ENCODE peak calls at places on chromosomes 11 and 22, in five cellular contexts. D is activated T-helper 9 cell treated with anti-CD3 and anti-CD28 coated beads, Interleukin-2, amount 50 U/mL, for 16 hours; Q is NCI-H1105 treated with DMSO at 0.1 percent for 48 hours; G is NT2/D1; Y is T-helper 2 cell. V is an unnamed sample.

GRCh38 chr11:18012314-18012905 is 437 bp downstream of the SERGEF start:
- DNase-seq in D (no peak), G (no peak), Q (peak; percentile 49), Y (no peak), V (peak; percentile 35)

GRCh38 chr22:16958475-16958874 is 49.5 kb downstream of the GAB4 start:
- DNase-seq in G (no peak), Q (no peak), Y (no peak), D (no peak), V (no peak)

GRCh38 chr11:122189259-122189658 is 73.2 kb upstream of the BLID start:
- DNase-seq in D (no peak), Y (no peak), G (no peak), Q (no peak), V (peak; percentile 88)

GRCh38 chr22:41296826-41297667 is 4.3 kb upstream of the ZC3H7B start:
- DNase-seq in D (no peak), Q (no peak), Y (no peak), G (no peak), V (no peak)

GRCh38 chr11:26330255-26330654 is 1.7 kb upstream of the ANO3 start:
- DNase-seq in G (no peak), Q (no peak), Y (no peak), D (no peak), V (no peak)

GRCh38 chr11:47257518-47258316 is at the start of gene NR1H3:
- DNase-seq in G (no peak), Y (no peak), Q (peak; percentile 23), D (no peak), V (peak; percentile 48)

GRCh38 chr11:61682093-61682732 is 2.0 kb downstream of the DAGLA start:
- DNase-seq in Y (no peak), Q (no peak), G (no peak), D (no peak), V (peak; percentile 93)

GRCh38 chr11:78350101-78350645 is 67.4 kb downstream of the GAB2 start:
- DNase-seq in Q (no peak), D (no peak), Y (no peak), G (no peak), V (no peak)

GRCh38 chr11:27863637-27864036 is 163.4 kb upstream of the BDNF start:
- DNase-seq in Y (no peak), D (no peak), G (no peak), Q (no peak), V (no peak)

GRCh38 chr11:94602430-94603372 is 35.5 kb downstream of the PIWIL4 start:
- DNase-seq in Q (peak; percentile 33), G (peak; percentile 61), D (no peak), Y (no peak), V (no peak)

GRCh38 chr22:35631597-35631996 is 14.5 kb upstream of the MB start:
- DNase-seq in D (no peak), Y (peak; percentile 38), Q (peak; percentile 10), G (no peak), V (peak; percentile 60)

GRCh38 chr11:85826096-85826855 is 15.3 kb upstream of the SYTL2 start:
- DNase-seq in Q (peak; percentile 11), Y (peak; percentile 52), D (no peak), G (no peak), V (peak; percentile 50)

GRCh38 chr22:48802576-48802975 is 1025.1 kb downstream of the BRD1 start:
- DNase-seq in G (no peak), Q (no peak), D (no peak), Y (no peak), V (no peak)

GRCh38 chr11:94141511-94142307 is 13.1 kb downstream of the PANX1 start:
- DNase-seq in G (no peak), Y (no peak), Q (no peak), D (no peak), V (no peak)

GRCh38 chr11:106917973-106918372 is 100.3 kb downstream of the GUCY1A2 start:
- DNase-seq in G (peak; percentile 32), Y (no peak), D (no peak), Q (no peak), V (peak; percentile 21)

GRCh38 chr11:78138694-78139421 is 568 bp downstream of the ALG8 start:
- DNase-seq in G (no peak), Q (peak; percentile 50), Y (peak; percentile 71), D (peak; percentile 7), V (peak; percentile 52)

GRCh38 chr11:29093416-29093815 is 923.4 kb downstream of the KCNA4 start:
- DNase-seq in Y (no peak), D (no peak), Q (no peak), G (no peak), V (peak; percentile 19)

GRCh38 chr22:31329029-31329428 is 17.1 kb downstream of the PATZ1 start:
- DNase-seq in D (no peak), Y (no peak), Q (no peak), G (no peak), V (no peak)

GRCh38 chr22:46119729-46120419 is 30.5 kb upstream of the PPARA start:
- DNase-seq in Y (no peak), D (no peak), G (no peak), Q (no peak), V (no peak)

GRCh38 chr11:10263929-10264328 is 30.1 kb downstream of the SBF2 start:
- DNase-seq in Q (no peak), G (no peak), Y (no peak), D (no peak), V (no peak)

GRCh38 chr22:22932512-22932941 is 44.9 kb downstream of the IGLL5 start:
- DNase-seq in G (no peak), Q (no peak), Y (no peak), D (no peak), V (no peak)

GRCh38 chr11:17801166-17801565 is 66.6 kb downstream of the KCNC1 start:
- DNase-seq in Q (no peak), Y (no peak), D (no peak), G (peak; percentile 77), V (no peak)

GRCh38 chr11:64485077-64485476 is 105.9 kb upstream of the SLC22A12 start:
- DNase-seq in D (no peak), Q (no peak), G (no peak), Y (no peak), V (no peak)

GRCh38 chr11:131809203-131809948 is 439.0 kb downstream of the NTM start:
- DNase-seq in Q (no peak), Y (no peak), D (no peak), G (no peak), V (no peak)

GRCh38 chr11:74162688-74163467 is 7.9 kb downstream of the C2CD3 start:
- DNase-seq in D (no peak), Q (no peak), G (no peak), Y (peak; percentile 22), V (no peak)

GRCh38 chr22:21650823-21651520 is 8.9 kb downstream of the SDF2L1 start:
- DNase-seq in Y (peak; percentile 57), D (no peak), Q (peak; percentile 24), G (no peak), V (no peak)

GRCh38 chr22:37616205-37617083 is 7.8 kb downstream of the GGA1 start:
- DNase-seq in Y (no peak), Q (no peak), D (no peak), G (no peak), V (no peak)

GRCh38 chr11:63999349-64000025 is 13.2 kb downstream of the OTUB1 start:
- DNase-seq in G (peak; percentile 61), Y (peak; percentile 51), D (peak; percentile 60), Q (peak; percentile 92), V (peak; percentile 35)

GRCh38 chr11:72587696-72588095 is 86.5 kb downstream of the PDE2A start:
- DNase-seq in Y (no peak), D (no peak), Q (no peak), G (no peak), V (no peak)

GRCh38 chr11:12087075-12087775 is 23.2 kb upstream of the MICAL2 start:
- DNase-seq in D (peak; percentile 10), G (no peak), Q (no peak), Y (peak; percentile 91), V (peak; percentile 68)

GRCh38 chr11:105000167-105000566 is 22.8 kb downstream of the CASP5 start:
- DNase-seq in Y (peak; percentile 21), Q (no peak), D (no peak), G (no peak), V (peak; percentile 1)

GRCh38 chr11:111917788-111918187 is 925 bp upstream of the C11orf52 start:
- DNase-seq in G (no peak), Y (no peak), D (no peak), Q (no peak), V (no peak)

GRCh38 chr11:67651976-67652895 is 1.7 kb upstream of the ACY3 start:
- DNase-seq in Y (no peak), Q (no peak), G (no peak), D (no peak), V (no peak)